ENCODE peak calls at places on chromosomes 7 and 10, in seven cellular contexts. M, E, D, X, G, I and Z are unnamed samples.
A peak's percentile ranks its signal among the peaks of the same experiment; 100 is the strongest.

GRCh38 chr7:116348356-116348755 is 138.0 kb downstream of the TES start:
- DNase-seq in D (no peak), G (no peak), X (no peak), I (no peak), M (no peak), E (no peak), Z (no peak)

GRCh38 chr10:132418520-132419416 is 21.8 kb downstream of the PWWP2B start:
- DNase-seq in I (no peak), E (peak; percentile 82), G (no peak), X (no peak), M (peak; percentile 71), D (peak; percentile 21), Z (no peak)

GRCh38 chr7:69630292-69630691 is 32.0 kb downstream of the AUTS2 start:
- DNase-seq in D (peak; percentile 86), M (peak; percentile 25), X (no peak), G (no peak), E (no peak), I (peak; percentile 10), Z (no peak)

GRCh38 chr10:71725249-71725648 is 5.7 kb upstream of the C10orf105 start:
- DNase-seq in M (no peak), E (no peak), I (no peak), D (no peak), G (no peak), X (no peak), Z (no peak)

GRCh38 chr7:108137993-108138392 is 7.8 kb upstream of the LAMB4 start:
- DNase-seq in M (no peak), E (no peak), G (no peak), I (no peak), D (no peak), X (no peak), Z (no peak)

GRCh38 chr7:134854816-134855215 is 75.4 kb downstream of the CALD1 start:
- DNase-seq in E (no peak), G (no peak), M (no peak), X (no peak), I (no peak), D (peak; percentile 60), Z (no peak)

GRCh38 chr10:104777086-104777799 is 136.2 kb downstream of the SORCS3 start:
- DNase-seq in I (no peak), E (peak; percentile 55), G (no peak), M (no peak), X (no peak), D (no peak), Z (no peak)

GRCh38 chr10:59325116-59325515 is 37.2 kb downstream of the FAM13C start:
- DNase-seq in I (no peak), G (no peak), D (no peak), M (no peak), X (no peak), E (peak; percentile 9), Z (no peak)

GRCh38 chr7:106054971-106055370 is 57.1 kb downstream of the SYPL1 start:
- DNase-seq in D (no peak), X (no peak), I (no peak), E (no peak), G (no peak), M (no peak), Z (no peak)

GRCh38 chr7:91043181-91043580 is 221.1 kb upstream of the FZD1 start:
- DNase-seq in X (no peak), D (no peak), G (no peak), M (no peak), E (no peak), I (no peak), Z (no peak)

GRCh38 chr10:3882855-3883254 is 97.8 kb upstream of the KLF6 start:
- DNase-seq in G (no peak), M (no peak), E (no peak), X (no peak), I (no peak), D (no peak), Z (no peak)

GRCh38 chr7:38673795-38674194 is 42.6 kb upstream of the AMPH start:
- DNase-seq in G (no peak), X (no peak), I (no peak), D (peak; percentile 93), M (peak; percentile 8), E (no peak), Z (no peak)

GRCh38 chr10:5291501-5292195 is 73.1 kb upstream of the UCN3 start:
- DNase-seq in E (no peak), X (peak; percentile 52), I (no peak), D (peak; percentile 94), G (peak; percentile 61), M (peak; percentile 97), Z (peak; percentile 76)

GRCh38 chr10:33041783-33042437 is 83.9 kb upstream of the ITGB1 start:
- DNase-seq in G (no peak), X (no peak), M (no peak), E (no peak), I (no peak), D (no peak), Z (no peak)

GRCh38 chr10:66982792-66983481 is 57.1 kb downstream of the LRRTM3 start:
- DNase-seq in E (no peak), G (no peak), X (no peak), I (no peak), M (no peak), D (no peak), Z (no peak)

GRCh38 chr10:7563368-7563767 is 103.4 kb downstream of the ITIH5 start:
- DNase-seq in M (no peak), D (peak; percentile 26), G (no peak), X (peak; percentile 62), I (peak; percentile 87), E (no peak), Z (no peak)

GRCh38 chr10:6505300-6505699 is 74.8 kb downstream of the PRKCQ start:
- DNase-seq in E (no peak), D (no peak), G (no peak), I (no peak), X (no peak), M (no peak), Z (no peak)

GRCh38 chr7:157302314-157302711 is 34.5 kb upstream of the DNAJB6 start:
- DNase-seq in E (no peak), G (peak; percentile 87), M (peak; percentile 57), D (peak; percentile 78), X (peak; percentile 55), I (no peak), Z (peak; percentile 56)

GRCh38 chr7:157831901-157832810 is 495.4 kb downstream of the DNAJB6 start:
- DNase-seq in X (no peak), D (no peak), I (no peak), M (no peak), E (no peak), G (no peak), Z (no peak)

GRCh38 chr10:63707254-63707910 is 186.2 kb downstream of the REEP3 start:
- DNase-seq in I (no peak), G (no peak), X (no peak), M (peak; percentile 91), D (peak; percentile 98), E (no peak), Z (no peak)

GRCh38 chr10:132841254-132841975 is 55.5 kb upstream of the NKX6-2 start:
- DNase-seq in M (no peak), G (no peak), X (no peak), E (no peak), D (no peak), I (no peak), Z (peak; percentile 24)

GRCh38 chr10:88401671-88402347 is 181.3 kb downstream of the RNLS start:
- DNase-seq in I (no peak), M (no peak), X (no peak), E (no peak), G (no peak), D (peak; percentile 57), Z (no peak)

GRCh38 chr7:134767567-134768168 is 11.8 kb upstream of the CALD1 start:
- DNase-seq in X (no peak), D (peak; percentile 47), I (no peak), E (no peak), G (no peak), M (no peak), Z (no peak)

GRCh38 chr7:123819001-123819400 is 26.0 kb upstream of the HYAL4 start:
- DNase-seq in D (no peak), M (no peak), G (no peak), X (no peak), E (no peak), I (no peak), Z (no peak)

GRCh38 chr7:80324032-80324431 is 187.8 kb downstream of the GNAT3 start:
- DNase-seq in D (peak; percentile 75), X (no peak), G (no peak), E (no peak), I (no peak), M (no peak), Z (no peak)

GRCh38 chr10:86651021-86651471 is 3.3 kb upstream of the OPN4 start:
- DNase-seq in D (no peak), I (no peak), M (no peak), E (no peak), G (no peak), X (no peak), Z (no peak)
- H3K4me1 ChIP-seq in D (peaks cover 21% of the 10 kb centered on the region), I (peaks cover 10% of the 10 kb centered on the region), M (peaks cover 28% of the 10 kb centered on the region), E (peaks cover 29% of the 10 kb centered on the region), G (no peaks in the 10 kb centered on the region), X (peaks cover 50% of the 10 kb centered on the region), Z (peaks cover 19% of the 10 kb centered on the region)

GRCh38 chr7:112001089-112001826 is 204.9 kb downstream of the DOCK4 start:
- DNase-seq in I (no peak), M (peak; percentile 70), G (no peak), X (no peak), D (peak; percentile 81), E (no peak), Z (no peak)
- H3K27ac ChIP-seq in I (no peak overlapping the region), M (peak overlapping the region; percentile 68), G (no peak overlapping the region), X (peak overlapping the region; percentile 43), D (peak overlapping the region; percentile 63), E (no peak overlapping the region), Z (no peak overlapping the region)

GRCh38 chr7:15557686-15558085 is 4.1 kb downstream of the AGMO start:
- DNase-seq in M (no peak), I (no peak), E (no peak), D (no peak), X (no peak), G (no peak), Z (no peak)
- H3K4me3 ChIP-seq in M (peak overlapping the region; percentile 34), I (no peak overlapping the region), E (no peak overlapping the region), D (no peak overlapping the region), X (peak overlapping the region; percentile 54), G (no peak overlapping the region), Z (peak overlapping the region; percentile 47)

GRCh38 chr10:60427709-60428386 is 38.2 kb upstream of the ANK3 start:
- DNase-seq in I (no peak), M (no peak), X (no peak), E (no peak), G (no peak), D (peak; percentile 10), Z (no peak)

GRCh38 chr10:60424971-60425370 is 35.3 kb upstream of the ANK3 start:
- DNase-seq in M (no peak), E (no peak), G (no peak), I (no peak), X (no peak), D (peak; percentile 1), Z (no peak)

GRCh38 chr10:60425392-60426110 is 35.9 kb upstream of the ANK3 start:
- DNase-seq in E (no peak), D (peak; percentile 68), I (no peak), X (no peak), G (no peak), M (peak; percentile 74), Z (no peak)

GRCh38 chr10:60427148-60427547 is 37.5 kb upstream of the ANK3 start:
- DNase-seq in I (no peak), G (no peak), X (no peak), M (no peak), E (no peak), D (no peak), Z (no peak)

DNA sequence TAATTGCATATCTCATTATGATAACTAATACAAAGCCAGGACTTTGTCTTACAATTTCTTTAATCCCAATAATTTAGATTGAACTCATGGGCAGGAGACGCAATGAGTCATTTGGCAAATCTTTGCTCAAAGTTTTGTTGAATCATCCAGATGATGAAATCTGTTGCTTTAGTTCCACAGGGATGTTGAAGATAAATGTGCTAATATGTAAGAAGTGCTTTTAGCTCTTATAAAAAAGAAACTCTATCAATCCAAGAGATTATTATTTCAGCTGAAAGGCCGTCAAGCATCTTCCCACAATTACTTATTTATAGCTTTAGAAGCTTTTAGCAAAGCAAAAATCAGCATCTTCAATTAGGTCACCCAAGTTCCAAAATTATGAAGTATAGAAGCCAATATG is 36.8 kb upstream of the ANK3 start:
- DNase-seq in X (no peak), D (peak; percentile 92), G (no peak), I (no peak), E (no peak), M (peak; percentile 71), Z (no peak)
- H3K4me1 ChIP-seq in X (peaks cover 39% of the 10 kb centered on the region), D (peaks cover 76% of the 10 kb centered on the region), G (no peaks in the 10 kb centered on the region), I (no peaks in the 10 kb centered on the region), E (peaks cover 36% of the 10 kb centered on the region), M (peaks cover 81% of the 10 kb centered on the region), Z (peaks cover 17% of the 10 kb centered on the region)